ENCODE peak calls at places on chromosomes 5 and 9, in six cellular contexts. One of them, this sample, is unnamed.

GRCh38 chr5:133785182-133785581 is 172.8 kb upstream of the FSTL4 start:
- DNase-seq in stomach: no peak
- DNase-seq in Peyer's patch: no peak
- DNase-seq in GM12878: no peak
- DNase-seq in body of pancreas: no peak
- DNase-seq in ovary: no peak
- DNase-seq in this sample: no peak

GRCh38 chr5:61623401-61624069 is 291.5 kb downstream of the ZSWIM6 start:
- DNase-seq in body of pancreas: no peak
- DNase-seq in ovary: no peak
- DNase-seq in stomach: no peak
- DNase-seq in GM12878: no peak
- DNase-seq in Peyer's patch: no peak
- DNase-seq in this sample: no peak

GRCh38 chr9:89223398-89223977 is 44.9 kb upstream of the SHC3 start:
- DNase-seq in Peyer's patch: no peak
- DNase-seq in stomach: no peak
- DNase-seq in body of pancreas: no peak
- DNase-seq in GM12878: no peak
- DNase-seq in ovary: no peak
- DNase-seq in this sample: no peak

GRCh38 chr9:115378758-115379157 is 260.8 kb upstream of the TNC start:
- DNase-seq in ovary: no peak
- DNase-seq in body of pancreas: no peak
- DNase-seq in Peyer's patch: no peak
- DNase-seq in stomach: no peak
- DNase-seq in GM12878: no peak
- DNase-seq in this sample: no peak

GRCh38 chr5:6602441-6602840 is 30.4 kb downstream of the NSUN2 start:
- DNase-seq in body of pancreas: no peak
- DNase-seq in ovary: no peak
- DNase-seq in Peyer's patch: no peak
- DNase-seq in stomach: no peak
- DNase-seq in GM12878: no peak
- DNase-seq in this sample: no peak

GRCh38 chr5:127564002-127564769 is 46.7 kb downstream of the PRRC1 start:
- DNase-seq in ovary: peak
- DNase-seq in Peyer's patch: no peak
- DNase-seq in stomach: peak
- DNase-seq in GM12878: no peak
- DNase-seq in body of pancreas: peak
- DNase-seq in this sample: peak

GRCh38 chr9:92035146-92035545 is 80.1 kb downstream of the SPTLC1 start:
- DNase-seq in GM12878: no peak
- DNase-seq in Peyer's patch: no peak
- DNase-seq in stomach: no peak
- DNase-seq in body of pancreas: no peak
- DNase-seq in ovary: peak
- DNase-seq in this sample: no peak

GRCh38 chr9:99803694-99804093 is 18.0 kb upstream of the NR4A3 start:
- DNase-seq in ovary: no peak
- DNase-seq in Peyer's patch: no peak
- DNase-seq in GM12878: no peak
- DNase-seq in stomach: no peak
- DNase-seq in body of pancreas: no peak
- DNase-seq in this sample: no peak

GRCh38 chr5:72441861-72442540 is 65.2 kb downstream of the ZNF366 start:
- DNase-seq in Peyer's patch: no peak
- DNase-seq in ovary: no peak
- DNase-seq in body of pancreas: no peak
- DNase-seq in GM12878: no peak
- DNase-seq in stomach: no peak
- DNase-seq in this sample: no peak

GRCh38 chr5:140398379-140398811 is 3.2 kb upstream of the ANKHD1 start:
- DNase-seq in ovary: no peak
- DNase-seq in Peyer's patch: no peak
- DNase-seq in body of pancreas: no peak
- DNase-seq in GM12878: no peak
- DNase-seq in stomach: no peak
- DNase-seq in this sample: no peak

GRCh38 chr5:103234239-103234975 is 24.2 kb upstream of the MACIR start:
- DNase-seq in body of pancreas: no peak
- DNase-seq in stomach: no peak
- DNase-seq in Peyer's patch: no peak
- DNase-seq in GM12878: no peak
- DNase-seq in ovary: no peak
- DNase-seq in this sample: no peak

GRCh38 chr9:76162109-76162730 is 232.0 kb downstream of the RFK start:
- DNase-seq in ovary: peak
- DNase-seq in body of pancreas: no peak
- DNase-seq in GM12878: no peak
- DNase-seq in Peyer's patch: no peak
- DNase-seq in stomach: no peak
- DNase-seq in this sample: no peak

GRCh38 chr9:89841456-89841855 is 236.6 kb downstream of the GADD45G start:
- DNase-seq in stomach: no peak
- DNase-seq in ovary: no peak
- DNase-seq in Peyer's patch: no peak
- DNase-seq in body of pancreas: no peak
- DNase-seq in GM12878: no peak
- DNase-seq in this sample: no peak

GRCh38 chr5:139494832-139495231 is 12.3 kb upstream of the STING1 start:
- DNase-seq in Peyer's patch: no peak
- DNase-seq in ovary: no peak
- DNase-seq in body of pancreas: no peak
- DNase-seq in stomach: no peak
- DNase-seq in GM12878: no peak
- DNase-seq in this sample: no peak

DNA sequence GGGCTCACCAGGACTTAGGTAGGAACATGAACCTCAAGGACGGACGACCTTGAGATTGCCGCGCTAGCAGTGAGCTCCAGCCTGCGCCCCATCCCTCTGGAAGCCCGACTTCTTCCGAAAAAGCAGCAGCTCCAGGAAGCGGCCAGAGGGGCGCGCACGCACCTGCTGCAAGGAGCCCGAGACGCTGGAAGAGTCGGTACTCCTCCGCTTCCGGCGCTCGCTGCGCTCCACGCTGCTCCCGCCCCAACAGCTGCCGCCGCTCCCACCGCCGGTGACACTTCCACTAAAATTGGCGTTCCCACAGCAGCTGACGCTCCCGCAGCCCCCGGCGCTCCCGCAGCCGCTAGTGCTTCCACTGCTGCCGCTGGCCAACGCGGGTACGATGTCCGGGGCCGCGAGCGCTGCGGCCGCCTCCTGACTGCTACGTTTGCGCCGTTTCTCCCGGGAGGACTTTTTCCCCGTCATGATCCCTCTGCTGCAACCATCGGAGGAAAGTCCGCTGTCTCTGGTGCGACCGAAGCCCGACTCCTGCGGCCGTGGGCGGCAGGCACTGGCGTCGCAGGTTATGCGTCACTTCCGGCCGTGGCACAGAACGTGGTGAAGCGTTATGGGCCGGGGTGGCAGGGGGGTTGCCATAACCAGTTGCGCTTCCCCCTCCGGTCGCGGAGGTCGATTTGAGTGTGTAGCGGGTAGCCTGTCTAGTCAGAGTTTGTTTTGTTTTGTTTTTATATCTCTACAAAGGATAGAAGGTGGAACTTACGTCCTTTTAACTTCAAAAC is at the start of gene CAAP1:
- DNase-seq in Peyer's patch: peak
- DNase-seq in body of pancreas: peak
- DNase-seq in ovary: peak
- DNase-seq in GM12878: peak
- DNase-seq in stomach: peak
- DNase-seq in this sample: peak
- TF ChIP-seq POLR2A in Peyer's patch: peak
- TF ChIP-seq POLR2A in body of pancreas: peak
- TF ChIP-seq POLR2A in ovary: peak
- TF ChIP-seq POLR2A in GM12878: peak
- TF ChIP-seq POLR2A in stomach: peak
- TF ChIP-seq POLR2A in this sample: peak

DNA sequence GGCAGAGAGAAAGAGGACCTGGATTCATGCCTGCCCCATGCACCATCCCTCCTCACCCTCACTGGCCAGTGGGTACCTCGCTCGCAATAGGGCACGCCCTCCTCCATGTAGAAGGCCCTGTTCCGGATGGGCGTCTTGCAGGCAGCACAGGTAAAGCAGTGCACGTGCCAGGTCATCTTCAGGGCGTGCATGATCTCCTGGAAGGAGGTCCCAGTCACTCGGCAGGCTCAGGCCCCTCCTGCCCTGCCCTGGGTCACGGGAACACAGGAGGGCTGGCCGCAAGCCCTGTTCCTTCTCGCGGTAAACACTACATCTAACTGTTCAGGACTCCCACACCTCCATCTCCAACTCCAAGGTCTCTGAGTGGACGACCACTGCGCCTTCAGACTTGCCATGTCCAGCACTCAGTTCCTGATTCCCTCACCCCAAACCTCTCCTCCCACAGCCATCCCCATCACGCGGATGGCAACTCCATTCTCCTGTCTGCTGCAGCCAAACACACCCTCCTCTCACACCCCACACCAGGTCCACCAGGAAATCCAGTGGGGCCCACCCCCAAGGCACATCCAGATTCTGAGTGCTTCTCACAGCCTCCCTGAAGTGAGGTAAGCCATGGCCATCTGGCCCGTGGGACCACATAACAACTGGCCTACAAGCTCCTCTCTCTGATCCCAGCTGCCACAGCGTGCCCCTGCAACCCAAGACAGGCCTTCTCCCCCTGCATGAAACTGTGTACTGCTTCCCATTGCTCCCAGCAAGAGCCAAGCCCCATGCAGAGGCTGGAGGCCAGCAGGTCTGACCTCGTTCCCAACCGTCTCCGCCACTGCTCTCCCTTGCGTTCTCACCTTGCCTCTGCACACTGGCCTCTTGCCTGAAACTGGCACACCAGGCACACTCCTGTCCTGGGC is 10.8 kb upstream of the DBN1 start:
- DNase-seq in stomach: no peak
- DNase-seq in GM12878: no peak
- DNase-seq in ovary: no peak
- DNase-seq in Peyer's patch: no peak
- DNase-seq in body of pancreas: no peak
- DNase-seq in this sample: no peak
- TF ChIP-seq POLR2A in stomach: no peak
- TF ChIP-seq POLR2A in GM12878: peak
- TF ChIP-seq POLR2A in ovary: no peak
- TF ChIP-seq POLR2A in Peyer's patch: no peak
- TF ChIP-seq POLR2A in body of pancreas: no peak
- TF ChIP-seq POLR2A in this sample: no peak

GRCh38 chr5:65925094-65925600 is 1.2 kb upstream of the ERBIN start:
- DNase-seq in ovary: no peak
- DNase-seq in Peyer's patch: peak
- DNase-seq in stomach: peak
- DNase-seq in GM12878: peak
- DNase-seq in body of pancreas: peak
- DNase-seq in this sample: peak
- TF ChIP-seq POLR2A in ovary: no peak
- TF ChIP-seq POLR2A in Peyer's patch: peak
- TF ChIP-seq POLR2A in stomach: no peak
- TF ChIP-seq POLR2A in GM12878: peak
- TF ChIP-seq POLR2A in body of pancreas: peak
- TF ChIP-seq POLR2A in this sample: peak

DNA sequence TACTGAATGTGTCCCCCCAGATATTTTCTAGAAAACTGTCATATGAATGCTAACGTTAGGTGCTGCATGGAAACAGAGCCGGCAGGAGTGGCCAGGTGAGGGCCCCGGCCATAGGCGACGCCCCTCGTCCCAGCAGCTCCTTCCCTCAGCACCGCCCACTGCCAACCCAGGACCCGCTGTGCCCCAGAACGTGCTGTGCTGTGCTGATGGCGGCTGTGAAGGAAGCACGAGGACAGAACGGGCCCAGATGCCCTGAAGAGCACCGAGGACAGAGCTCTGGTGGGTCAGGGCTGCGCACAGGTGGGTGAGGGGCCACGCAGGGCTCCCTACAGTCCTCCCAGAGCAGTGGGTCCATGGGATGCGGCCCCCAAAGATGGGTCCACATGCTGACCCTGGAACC is 30.3 kb downstream of the LPCAT1 start:
- DNase-seq in body of pancreas: no peak
- DNase-seq in Peyer's patch: no peak
- DNase-seq in stomach: no peak
- DNase-seq in GM12878: no peak
- DNase-seq in ovary: no peak
- DNase-seq in this sample: no peak
- TF ChIP-seq POLR2A in body of pancreas: no peak
- TF ChIP-seq POLR2A in Peyer's patch: no peak
- TF ChIP-seq POLR2A in stomach: no peak
- TF ChIP-seq POLR2A in GM12878: no peak
- TF ChIP-seq POLR2A in ovary: no peak
- TF ChIP-seq POLR2A in this sample: no peak

GRCh38 chr9:19231126-19232035 is 888 bp downstream of the DENND4C start:
- DNase-seq in ovary: no peak
- DNase-seq in GM12878: no peak
- DNase-seq in body of pancreas: no peak
- DNase-seq in Peyer's patch: no peak
- DNase-seq in stomach: peak
- DNase-seq in this sample: peak
- TF ChIP-seq POLR2A in ovary: no peak
- TF ChIP-seq POLR2A in GM12878: no peak
- TF ChIP-seq POLR2A in body of pancreas: no peak
- TF ChIP-seq POLR2A in Peyer's patch: no peak
- TF ChIP-seq POLR2A in stomach: no peak
- TF ChIP-seq POLR2A in this sample: no peak

DNA sequence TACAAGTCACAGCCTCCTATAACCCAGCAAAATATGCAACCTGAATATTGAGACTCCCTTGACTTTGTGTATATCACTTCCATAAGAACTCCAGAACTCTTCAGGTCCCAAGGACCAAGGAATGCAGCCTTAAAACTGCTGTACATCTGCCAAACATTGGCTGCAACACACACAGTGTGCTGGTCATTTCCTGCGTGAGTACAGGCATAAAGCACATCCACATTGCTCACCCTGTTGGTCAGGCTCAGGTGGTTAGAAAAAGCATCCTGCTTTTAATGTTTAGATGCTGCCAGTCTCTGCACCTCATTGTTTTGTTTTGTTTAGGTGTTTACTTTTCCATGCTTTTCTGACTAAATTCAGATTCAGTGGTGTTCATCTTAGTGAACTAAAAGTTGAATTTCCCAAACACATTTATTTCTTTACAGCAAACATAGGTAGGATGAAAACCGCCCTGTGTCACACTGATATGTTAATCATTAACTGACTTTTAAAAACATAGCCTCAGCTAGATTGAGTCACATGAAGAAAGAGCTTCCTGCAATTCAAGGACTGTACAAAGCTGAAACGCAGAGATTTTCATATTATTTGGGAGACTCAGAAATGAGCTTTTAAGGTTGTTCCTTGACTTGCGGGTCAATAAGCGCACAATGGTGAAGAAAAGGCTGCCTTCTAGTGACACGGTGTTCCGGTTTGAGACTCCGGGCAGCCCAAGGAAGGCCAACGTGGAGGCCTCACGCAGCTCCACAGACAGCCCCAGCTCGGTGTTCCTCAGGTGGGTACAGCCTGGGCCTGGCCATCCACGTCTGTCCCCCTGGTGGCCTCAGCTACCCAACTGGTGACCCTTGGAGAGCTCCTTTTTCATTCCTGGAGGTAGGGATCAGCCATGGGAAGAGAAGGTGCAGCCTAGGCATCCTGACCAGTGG is 52.2 kb upstream of the GRAMD2B start:
- DNase-seq in Peyer's patch: peak
- DNase-seq in body of pancreas: peak
- DNase-seq in ovary: no peak
- DNase-seq in stomach: peak
- DNase-seq in GM12878: no peak
- DNase-seq in this sample: peak
- TF ChIP-seq POLR2A in Peyer's patch: peak
- TF ChIP-seq POLR2A in body of pancreas: no peak
- TF ChIP-seq POLR2A in ovary: no peak
- TF ChIP-seq POLR2A in stomach: no peak
- TF ChIP-seq POLR2A in GM12878: no peak
- TF ChIP-seq POLR2A in this sample: peak

This sample was measured in transverse colon.